ENCODE peak calls at places on chromosomes 3 and 15, in nine cellular contexts. Q, J, H, Y, P, V, R, L and S are unnamed samples.

GRCh38 chr15:53762916-53763315 is 3.5 kb upstream of the WDR72 start:
- DNase-seq in Q (no peak), J (no peak), H (no peak), Y (no peak), P (no peak), V (no peak), R (no peak), L (no peak), S (no peak)

GRCh38 chr3:94083261-94083660 is 20.4 kb downstream of the NSUN3 start:
- DNase-seq in Q (no peak), J (no peak), H (no peak), Y (no peak), P (no peak), V (no peak), R (peak), L (no peak), S (no peak)

GRCh38 chr15:95169701-95170459 is 938.5 kb downstream of the MCTP2 start:
- DNase-seq in Q (no peak), J (no peak), H (no peak), Y (no peak), P (peak), V (peak), R (no peak), L (no peak), S (peak)

GRCh38 chr15:31975446-31976229 is 54.7 kb upstream of the CHRNA7 start:
- DNase-seq in Q (no peak), J (no peak), H (peak), Y (no peak), P (no peak), V (no peak), R (no peak), L (no peak), S (peak)

GRCh38 chr3:114155370-114155821 is 23.5 kb downstream of the DRD3 start:
- DNase-seq in Q (peak), J (peak), H (peak), Y (no peak), P (peak), V (peak), R (no peak), L (no peak), S (no peak)

GRCh38 chr3:134380249-134380648 is 6.0 kb upstream of the AMOTL2 start:
- DNase-seq in Q (no peak), J (no peak), H (peak), Y (no peak), P (no peak), V (no peak), R (no peak), L (no peak), S (no peak)

GRCh38 chr3:124969963-124970722 is 35.6 kb upstream of the MUC13 start:
- DNase-seq in Q (no peak), J (no peak), H (no peak), Y (no peak), P (no peak), V (no peak), R (no peak), L (no peak), S (peak)

GRCh38 chr15:95866698-95867440 is 463.6 kb upstream of the NR2F2 start:
- DNase-seq in Q (no peak), J (no peak), H (no peak), Y (no peak), P (peak), V (no peak), R (no peak), L (no peak), S (no peak)

GRCh38 chr15:44537728-44538240 is 837 bp downstream of the EIF3J start:
- DNase-seq in Q (peak), J (no peak), H (peak), Y (no peak), P (no peak), V (peak), R (no peak), L (no peak), S (no peak)

GRCh38 chr15:52481915-52482314 is 46.8 kb downstream of the MYO5A start:
- DNase-seq in Q (no peak), J (no peak), H (peak), Y (no peak), P (peak), V (no peak), R (peak), L (peak), S (peak)

GRCh38 chr3:123258811-123259420 is 57.2 kb downstream of the SEC22A start:
- DNase-seq in Q (peak), J (no peak), H (peak), Y (peak), P (peak), V (peak), R (peak), L (no peak), S (peak)

GRCh38 chr15:77632760-77633133 is at the start of gene LINGO1:
- DNase-seq in Q (no peak), J (no peak), H (peak), Y (no peak), P (peak), V (peak), R (no peak), L (no peak), S (peak)

GRCh38 chr3:170357176-170357919 is at the start of gene SKIL:
- DNase-seq in Q (peak), J (peak), H (peak), Y (peak), P (peak), V (peak), R (peak), L (peak), S (peak)

GRCh38 chr3:99952306-99952705 is 134.6 kb downstream of the CMSS1 start:
- DNase-seq in Q (peak), J (no peak), H (no peak), Y (no peak), P (no peak), V (no peak), R (no peak), L (no peak), S (no peak)

GRCh38 chr3:58234516-58234931 is 3.1 kb upstream of the ABHD6 start:
- DNase-seq in Q (no peak), J (no peak), H (peak), Y (no peak), P (no peak), V (peak), R (no peak), L (no peak), S (peak)

GRCh38 chr3:159765025-159765859 is 223.4 kb upstream of the IL12A start:
- DNase-seq in Q (peak), J (peak), H (no peak), Y (peak), P (peak), V (peak), R (no peak), L (no peak), S (peak)

GRCh38 chr3:183825380-183826161 is at the start of gene MAP6D1:
- DNase-seq in Q (peak), J (peak), H (peak), Y (no peak), P (peak), V (peak), R (no peak), L (no peak), S (peak)

GRCh38 chr3:51371943-51372557 is 13.0 kb upstream of the MANF start:
- DNase-seq in Q (no peak), J (peak), H (peak), Y (no peak), P (peak), V (peak), R (peak), L (peak), S (peak)

GRCh38 chr3:128735884-128736283 is 9.9 kb downstream of the RAB7A start:
- DNase-seq in Q (no peak), J (no peak), H (no peak), Y (no peak), P (no peak), V (no peak), R (no peak), L (no peak), S (no peak)

GRCh38 chr3:79002465-79003372 is 765.1 kb downstream of the ROBO1 start:
- DNase-seq in Q (no peak), J (no peak), H (no peak), Y (no peak), P (peak), V (no peak), R (no peak), L (no peak), S (no peak)

GRCh38 chr3:80767599-80767998 is 993.8 kb downstream of the GBE1 start:
- DNase-seq in Q (no peak), J (no peak), H (no peak), Y (no peak), P (peak), V (no peak), R (no peak), L (no peak), S (peak)

GRCh38 chr3:60207833-60208367 is 1043.4 kb downstream of the FHIT start:
- DNase-seq in Q (no peak), J (no peak), H (no peak), Y (no peak), P (no peak), V (no peak), R (no peak), L (no peak), S (no peak)

GRCh38 chr3:169836058-169836941 is 23.6 kb upstream of the LRRC34 start:
- DNase-seq in Q (no peak), J (peak), H (no peak), Y (no peak), P (peak), V (no peak), R (no peak), L (no peak), S (no peak)

GRCh38 chr15:69624816-69625215 is 172.2 kb downstream of the RPLP1 start:
- DNase-seq in Q (no peak), J (no peak), H (no peak), Y (no peak), P (no peak), V (no peak), R (no peak), L (no peak), S (no peak)

GRCh38 chr3:143536817-143537535 is 311.3 kb downstream of the SLC9A9 start:
- DNase-seq in Q (no peak), J (no peak), H (no peak), Y (no peak), P (peak), V (no peak), R (peak), L (no peak), S (no peak)

GRCh38 chr3:178238179-178238578 is 298.1 kb upstream of the KCNMB2 start:
- DNase-seq in Q (no peak), J (peak), H (no peak), Y (no peak), P (no peak), V (no peak), R (no peak), L (no peak), S (no peak)

GRCh38 chr15:40343512-40343911 is 2.8 kb upstream of the CCDC9B start:
- DNase-seq in Q (peak), J (no peak), H (peak), Y (peak), P (peak), V (peak), R (no peak), L (peak), S (no peak)

GRCh38 chr3:37962906-37963486 is 27.6 kb upstream of the VILL start:
- DNase-seq in Q (no peak), J (no peak), H (no peak), Y (no peak), P (no peak), V (peak), R (no peak), L (no peak), S (no peak)